ENCODE peak calls at places on chromosomes 1 and 21, in four cellular contexts. U, J, B and F are unnamed samples.
A peak's percentile ranks its signal among the peaks of the same experiment; 100 is the strongest.

GRCh38 chr1:244163861-244164562 is 112.9 kb downstream of the ZBTB18 start:
- DNase-seq in U (no peak), J (peak; percentile 83), B (peak; percentile 98), F (peak; percentile 98)

GRCh38 chr1:181179980-181180964 is 91.8 kb downstream of the IER5 start:
- DNase-seq in U (peak; percentile 78), B (peak; percentile 84), J (no peak), F (peak; percentile 58)

GRCh38 chr1:25361901-25362300 is 23.8 kb downstream of the TMEM50A start:
- DNase-seq in J (no peak), B (no peak), U (no peak), F (no peak)

GRCh38 chr1:94527447-94528031 is 14.0 kb downstream of the F3 start:
- DNase-seq in B (peak; percentile 62), J (peak; percentile 44), U (peak; percentile 12), F (peak; percentile 61)

GRCh38 chr21:41631564-41632461 is 123.9 kb upstream of the TMPRSS2 start:
- DNase-seq in U (no peak), B (no peak), J (no peak), F (peak; percentile 35)

GRCh38 chr1:39142394-39143060 is 62.0 kb upstream of the MACF1 start:
- DNase-seq in U (peak; percentile 53), B (no peak), J (peak; percentile 32), F (peak; percentile 40)

GRCh38 chr1:230308039-230308438 is 118.1 kb downstream of the PGBD5 start:
- DNase-seq in J (peak; percentile 50), U (no peak), B (peak; percentile 64), F (peak; percentile 94)

GRCh38 chr1:182217967-182218366 is 156.5 kb upstream of the ZNF648 start:
- DNase-seq in J (peak; percentile 22), U (no peak), B (no peak), F (no peak)

GRCh38 chr1:8031176-8031785 is 5.2 kb upstream of the ERRFI1 start:
- DNase-seq in J (no peak), B (peak; percentile 73), U (peak; percentile 47), F (no peak)

GRCh38 chr1:10779201-10779600 is 17.2 kb downstream of the CASZ1 start:
- DNase-seq in U (no peak), B (no peak), J (peak; percentile 83), F (peak; percentile 65)

GRCh38 chr1:6906783-6907182 is 121.5 kb downstream of the CAMTA1 start:
- DNase-seq in U (peak; percentile 40), J (no peak), B (no peak), F (no peak)

GRCh38 chr1:101059945-101060542 is 34.5 kb upstream of the DPH5 start:
- DNase-seq in U (no peak), J (no peak), B (no peak), F (no peak)

GRCh38 chr1:168430348-168430747 is 113.4 kb downstream of the XCL2 start:
- DNase-seq in B (no peak), U (no peak), J (no peak), F (no peak)

GRCh38 chr1:35988237-35988636 is 57.3 kb downstream of the AGO3 start:
- DNase-seq in U (no peak), J (no peak), B (no peak), F (no peak)

GRCh38 chr1:169427081-169427611 is at the start of gene CCDC181:
- DNase-seq in U (peak; percentile 97), B (peak; percentile 33), J (no peak), F (peak; percentile 64)

GRCh38 chr21:41894922-41895557 is 15.9 kb upstream of the PRDM15 start:
- DNase-seq in J (no peak), U (no peak), B (peak; percentile 91), F (peak; percentile 96)

GRCh38 chr1:983736-984475 is 2.0 kb upstream of the PERM1 start:
- DNase-seq in B (no peak), J (no peak), U (peak; percentile 72), F (no peak)

GRCh38 chr21:35904995-35905972 is 155.0 kb downstream of the SETD4 start:
- DNase-seq in J (no peak), U (no peak), B (no peak), F (no peak)

GRCh38 chr21:17371470-17371869 is 141.4 kb upstream of the CXADR start:
- DNase-seq in J (no peak), U (no peak), B (peak; percentile 74), F (peak; percentile 83)

GRCh38 chr21:33011462-33011861 is 14.3 kb upstream of the OLIG2 start:
- DNase-seq in U (no peak), J (peak; percentile 18), B (peak; percentile 75), F (peak; percentile 55)

GRCh38 chr1:214983126-214983869 is 99.2 kb upstream of the KCNK2 start:
- DNase-seq in J (no peak), B (peak; percentile 80), U (no peak), F (peak; percentile 93)

GRCh38 chr1:7667625-7668218 is 103.4 kb upstream of the VAMP3 start:
- DNase-seq in U (peak; percentile 92), B (peak; percentile 72), J (peak; percentile 42), F (peak; percentile 52)

GRCh38 chr1:62234709-62235108 is 40.1 kb downstream of the L1TD1 start:
- DNase-seq in J (no peak), B (no peak), U (no peak), F (no peak)

GRCh38 chr1:80594013-80594412 is 1206.7 kb upstream of the ADGRL2 start:
- DNase-seq in B (no peak), U (no peak), J (no peak), F (no peak)

GRCh38 chr1:169456029-169456428 is 28.8 kb upstream of the CCDC181 start:
- DNase-seq in J (no peak), B (no peak), U (no peak), F (no peak)

GRCh38 chr1:19597463-19598309 is 46.4 kb upstream of the NBL1 start:
- DNase-seq in J (peak; percentile 19), B (peak; percentile 47), U (no peak), F (peak; percentile 47)

GRCh38 chr1:3494321-3495308 is 40.1 kb downstream of the ARHGEF16 start:
- DNase-seq in U (no peak), B (no peak), J (no peak), F (no peak)

GRCh38 chr1:209208648-209209047 is 374.9 kb upstream of the CAMK1G start:
- DNase-seq in B (no peak), U (no peak), J (no peak), F (peak; percentile 12)

GRCh38 chr1:54581621-54582035 is 33.6 kb downstream of the ACOT11 start:
- DNase-seq in B (peak; percentile 71), J (peak; percentile 29), U (no peak), F (peak; percentile 58)

GRCh38 chr1:58401991-58402390 is 144.5 kb downstream of the OMA1 start:
- DNase-seq in U (no peak), B (no peak), J (no peak), F (peak; percentile 9)

GRCh38 chr1:180178511-180179161 is 24.0 kb downstream of the QSOX1 start:
- DNase-seq in B (peak; percentile 43), J (peak; percentile 3), U (peak; percentile 75), F (no peak)

GRCh38 chr21:15772654-15773053 is 42.9 kb downstream of the USP25 start:
- DNase-seq in J (no peak), U (no peak), B (peak; percentile 52), F (no peak)

GRCh38 chr1:156910309-156910782 is 10.1 kb upstream of the LRRC71 start:
- DNase-seq in B (no peak), U (peak; percentile 80), J (no peak), F (no peak)

GRCh38 chr1:117289316-117289715 is 77.9 kb upstream of the MAN1A2 start:
- DNase-seq in U (no peak), J (no peak), B (no peak), F (no peak)

GRCh38 chr1:117286562-117286961 is 75.8 kb upstream of the VTCN1 start:
- DNase-seq in J (no peak), B (no peak), U (no peak), F (no peak)

GRCh38 chr1:117284408-117285215 is 73.9 kb upstream of the VTCN1 start:
- DNase-seq in U (peak; percentile 75), J (peak; percentile 57), B (peak; percentile 79), F (peak; percentile 63)
- H2AFZ ChIP-seq in U (peak overlapping the region; percentile 93), J (peak overlapping the region; percentile 48), B (no peak overlapping the region), F (peak overlapping the region; percentile 29)

DNA sequence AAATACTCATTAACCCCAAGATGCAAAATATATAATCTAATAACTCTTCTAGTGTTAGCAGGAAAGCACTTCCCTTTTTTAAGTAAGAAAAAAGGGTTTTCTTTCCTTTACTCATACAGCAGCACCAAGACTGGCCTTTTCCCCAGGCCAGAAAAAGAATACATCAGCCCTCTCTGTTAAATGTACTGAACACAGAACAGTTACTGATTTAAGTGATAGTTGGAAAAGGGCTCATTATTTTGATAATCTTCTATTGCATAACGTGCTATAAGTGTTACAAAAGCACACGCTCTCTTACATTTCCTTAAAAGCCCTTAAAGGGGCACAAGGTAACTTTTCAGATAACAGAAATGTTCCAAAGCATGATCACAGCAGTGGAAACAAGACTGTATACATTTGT is 142.9 kb downstream of the TIAM1 start:
- DNase-seq in J (no peak), B (no peak), U (no peak), F (peak; percentile 1)
- H3K4me3 ChIP-seq in J (no peak overlapping the region), B (no peak overlapping the region), U (no peak overlapping the region), F (no peak overlapping the region)

GRCh38 chr1:73593804-73594203 is 604.2 kb downstream of the LRRIQ3 start:
- DNase-seq in J (no peak), U (no peak), B (no peak), F (peak; percentile 34)
- H2AFZ ChIP-seq in J (no peak overlapping the region), U (no peak overlapping the region), B (no peak overlapping the region), F (peak overlapping the region; percentile 73)

DNA sequence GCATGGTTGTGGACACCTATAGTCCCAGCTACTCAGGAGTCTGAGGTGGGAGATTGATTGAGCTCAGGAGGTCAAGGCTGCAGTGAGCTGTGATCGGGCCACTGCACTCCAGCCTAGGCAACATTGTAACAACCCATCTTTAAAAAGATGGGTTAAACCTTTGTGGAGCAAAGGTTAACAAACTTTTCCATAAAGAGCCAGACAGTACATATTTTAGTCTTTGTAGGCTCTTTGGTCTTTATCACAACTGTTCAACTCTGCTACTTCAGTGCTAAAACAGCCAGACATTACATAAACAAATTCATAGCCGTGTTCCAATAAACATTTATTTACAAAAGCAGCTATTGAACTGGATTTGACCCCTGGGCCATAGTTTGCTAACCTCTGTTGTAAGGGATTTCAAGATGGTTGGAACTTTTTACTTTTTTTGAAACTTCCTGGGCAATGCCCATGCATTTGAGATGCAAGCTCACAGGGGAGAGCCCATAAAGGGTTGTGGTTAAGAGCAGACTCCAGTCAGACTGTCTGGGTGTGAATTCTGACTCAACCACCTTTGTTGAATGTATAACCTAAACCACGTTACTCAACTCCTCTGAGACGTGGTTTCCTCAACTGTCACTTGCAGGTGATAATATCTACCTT is 10.8 kb downstream of the INAVA start:
- DNase-seq in J (no peak), B (no peak), U (no peak), F (peak; percentile 36)
- H3K4me3 ChIP-seq in J (no peak overlapping the region), B (no peak overlapping the region), U (no peak overlapping the region), F (no peak overlapping the region)

GRCh38 chr1:175129644-175129996 is 62.0 kb downstream of the TNN start:
- DNase-seq in B (no peak), U (no peak), J (no peak), F (no peak)
- H2AFZ ChIP-seq in B (no peak overlapping the region), U (no peak overlapping the region), J (no peak overlapping the region), F (no peak overlapping the region)

DNA sequence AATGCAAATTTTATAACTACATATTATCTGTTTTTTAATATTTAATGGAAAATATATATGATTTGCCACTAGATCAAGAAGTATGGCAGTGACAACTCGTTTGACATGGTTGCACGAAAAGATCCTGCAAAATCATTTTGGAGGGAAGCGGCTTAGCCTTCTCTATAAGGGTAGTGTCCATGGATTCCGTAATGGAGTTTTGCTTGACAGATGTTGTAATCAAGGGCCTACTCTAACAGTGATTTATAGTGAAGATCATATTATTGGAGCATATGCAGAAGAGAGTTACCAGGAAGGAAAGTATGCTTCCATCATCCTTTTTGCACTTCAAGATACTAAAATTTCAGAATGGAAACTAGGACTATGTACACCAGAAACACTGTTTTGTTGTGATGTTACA is 483 bp downstream of the IFI44 start:
- DNase-seq in J (no peak), B (no peak), U (no peak), F (peak; percentile 12)
- H3K4me3 ChIP-seq in J (no peak overlapping the region), B (no peak overlapping the region), U (no peak overlapping the region), F (peak overlapping the region; percentile 46)